ENCODE peak calls at places on chromosome 6, in eight cellular contexts. One of them, this sample, is unnamed.

GRCh38 chr6:77021778-77022177 is 441.5 kb downstream of the HTR1B start:
- DNase-seq in GM13977: no peak
- DNase-seq in A549: no peak
- DNase-seq in midbrain: no peak
- DNase-seq in NCI-H146: no peak
- DNase-seq in hepatocyte: no peak
- DNase-seq in non-pigmented ciliary epithelial cell: no peak
- DNase-seq in DMS153: no peak
- DNase-seq in this sample: no peak

GRCh38 chr6:169942173-169942572 is 190.8 kb downstream of the ERMARD start:
- DNase-seq in hepatocyte: no peak
- DNase-seq in midbrain: no peak
- DNase-seq in A549: no peak
- DNase-seq in GM13977: no peak
- DNase-seq in DMS153: no peak
- DNase-seq in NCI-H146: peak
- DNase-seq in non-pigmented ciliary epithelial cell: no peak
- DNase-seq in this sample: no peak

GRCh38 chr6:113763311-113763766 is 93.8 kb upstream of the MARCKS start:
- DNase-seq in non-pigmented ciliary epithelial cell: no peak
- DNase-seq in GM13977: no peak
- DNase-seq in A549: no peak
- DNase-seq in midbrain: no peak
- DNase-seq in hepatocyte: no peak
- DNase-seq in NCI-H146: no peak
- DNase-seq in DMS153: no peak
- DNase-seq in this sample: no peak

GRCh38 chr6:170102582-170103481 is 188.0 kb downstream of the DLL1 start:
- DNase-seq in GM13977: no peak
- DNase-seq in non-pigmented ciliary epithelial cell: no peak
- DNase-seq in midbrain: no peak
- DNase-seq in DMS153: no peak
- DNase-seq in A549: no peak
- DNase-seq in NCI-H146: no peak
- DNase-seq in hepatocyte: no peak
- DNase-seq in this sample: no peak

GRCh38 chr6:88870728-88871330 is 92.6 kb downstream of the RNGTT start:
- DNase-seq in A549: peak
- DNase-seq in NCI-H146: peak
- DNase-seq in non-pigmented ciliary epithelial cell: no peak
- DNase-seq in DMS153: peak
- DNase-seq in GM13977: peak
- DNase-seq in hepatocyte: peak
- DNase-seq in midbrain: peak
- DNase-seq in this sample: peak

GRCh38 chr6:140752234-140752633 is 1377.8 kb upstream of the CITED2 start:
- DNase-seq in DMS153: no peak
- DNase-seq in non-pigmented ciliary epithelial cell: no peak
- DNase-seq in midbrain: no peak
- DNase-seq in GM13977: no peak
- DNase-seq in A549: no peak
- DNase-seq in hepatocyte: no peak
- DNase-seq in NCI-H146: no peak
- DNase-seq in this sample: no peak

GRCh38 chr6:128314190-128314589 is 206.2 kb downstream of the PTPRK start:
- DNase-seq in DMS153: no peak
- DNase-seq in GM13977: no peak
- DNase-seq in hepatocyte: no peak
- DNase-seq in midbrain: no peak
- DNase-seq in A549: no peak
- DNase-seq in non-pigmented ciliary epithelial cell: no peak
- DNase-seq in NCI-H146: no peak
- DNase-seq in this sample: no peak

GRCh38 chr6:5590187-5590586 is 328.9 kb downstream of the FARS2 start:
- DNase-seq in A549: no peak
- DNase-seq in hepatocyte: no peak
- DNase-seq in midbrain: no peak
- DNase-seq in non-pigmented ciliary epithelial cell: no peak
- DNase-seq in NCI-H146: no peak
- DNase-seq in DMS153: peak
- DNase-seq in GM13977: no peak
- DNase-seq in this sample: no peak

GRCh38 chr6:81865712-81866111 is 113.2 kb upstream of the TENT5A start:
- DNase-seq in GM13977: no peak
- DNase-seq in DMS153: peak
- DNase-seq in NCI-H146: peak
- DNase-seq in A549: no peak
- DNase-seq in hepatocyte: peak
- DNase-seq in midbrain: no peak
- DNase-seq in non-pigmented ciliary epithelial cell: peak
- DNase-seq in this sample: no peak

GRCh38 chr6:7568021-7568420 is 22.0 kb upstream of the SNRNP48 start:
- DNase-seq in midbrain: no peak
- DNase-seq in GM13977: no peak
- DNase-seq in DMS153: no peak
- DNase-seq in non-pigmented ciliary epithelial cell: peak
- DNase-seq in hepatocyte: no peak
- DNase-seq in NCI-H146: no peak
- DNase-seq in A549: no peak
- DNase-seq in this sample: no peak

GRCh38 chr6:122286512-122286911 is 112.9 kb upstream of the HSF2 start:
- DNase-seq in DMS153: no peak
- DNase-seq in hepatocyte: no peak
- DNase-seq in GM13977: no peak
- DNase-seq in non-pigmented ciliary epithelial cell: peak
- DNase-seq in NCI-H146: no peak
- DNase-seq in A549: no peak
- DNase-seq in midbrain: no peak
- DNase-seq in this sample: no peak

GRCh38 chr6:293185-294174 is 1.2 kb downstream of the DUSP22 start:
- DNase-seq in NCI-H146: no peak
- DNase-seq in non-pigmented ciliary epithelial cell: no peak
- DNase-seq in hepatocyte: no peak
- DNase-seq in DMS153: no peak
- DNase-seq in midbrain: no peak
- DNase-seq in GM13977: no peak
- DNase-seq in A549: no peak
- DNase-seq in this sample: no peak

GRCh38 chr6:108914235-108915022 is 66.2 kb downstream of the ARMC2 start:
- DNase-seq in hepatocyte: no peak
- DNase-seq in DMS153: no peak
- DNase-seq in non-pigmented ciliary epithelial cell: no peak
- DNase-seq in A549: peak
- DNase-seq in GM13977: peak
- DNase-seq in midbrain: no peak
- DNase-seq in NCI-H146: peak
- DNase-seq in this sample: no peak

GRCh38 chr6:18585032-18585573 is 198.0 kb downstream of the RNF144B start:
- DNase-seq in DMS153: peak
- DNase-seq in non-pigmented ciliary epithelial cell: peak
- DNase-seq in GM13977: no peak
- DNase-seq in midbrain: no peak
- DNase-seq in hepatocyte: peak
- DNase-seq in A549: peak
- DNase-seq in NCI-H146: peak
- DNase-seq in this sample: no peak